ENCODE peak calls at places on chromosomes 13 and 19, in four cellular contexts. K, P, Q and U are unnamed samples.
A peak's percentile ranks its signal among the peaks of the same experiment; 100 is the strongest.

GRCh38 chr13:73635166-73635787 is 498.9 kb downstream of the KLF12 start:
- DNase-seq in K (no peak), P (no peak), Q (no peak), U (no peak)

GRCh38 chr13:30870049-30870884 is 35.8 kb upstream of the MEDAG start:
- DNase-seq in K (peak; percentile 86), P (peak; percentile 93), Q (peak; percentile 97), U (no peak)

GRCh38 chr19:23377276-23377675 is 18.0 kb downstream of the ZNF91 start:
- DNase-seq in K (no peak), P (no peak), Q (no peak), U (no peak)

GRCh38 chr13:57632276-57633140 is 964 bp downstream of the PCDH17 start:
- DNase-seq in K (no peak), P (peak; percentile 72), Q (no peak), U (no peak)

GRCh38 chr13:112885782-112886268 is 83.2 kb upstream of the MCF2L start:
- DNase-seq in K (peak; percentile 84), P (peak; percentile 93), Q (peak; percentile 39), U (no peak)

GRCh38 chr13:30847697-30848307 is 58.3 kb upstream of the MEDAG start:
- DNase-seq in K (peak; percentile 83), P (no peak), Q (peak; percentile 85), U (no peak)

GRCh38 chr19:38617764-38618589 is at the start of gene MAP4K1:
- DNase-seq in K (no peak), P (no peak), Q (no peak), U (peak; percentile 69)

GRCh38 chr19:11849264-11849615 is 714 bp downstream of the ZNF439 start:
- DNase-seq in K (no peak), P (no peak), Q (no peak), U (peak; percentile 21)

GRCh38 chr19:40217027-40217810 is 965 bp downstream of the TTC9B start:
- DNase-seq in K (peak; percentile 48), P (peak; percentile 50), Q (no peak), U (no peak)

GRCh38 chr13:28837111-28837510 is 17.0 kb downstream of the MTUS2 start:
- DNase-seq in K (no peak), P (no peak), Q (no peak), U (no peak)

GRCh38 chr13:32984857-32985626 is 31.2 kb upstream of the KL start:
- DNase-seq in K (no peak), P (no peak), Q (peak; percentile 27), U (no peak)

GRCh38 chr19:13574933-13575332 is 68.7 kb upstream of the CACNA1A start:
- DNase-seq in K (no peak), P (peak; percentile 36), Q (no peak), U (no peak)

GRCh38 chr13:99357149-99357596 is 50.0 kb upstream of the GPR183 start:
- DNase-seq in K (no peak), P (no peak), Q (peak; percentile 99), U (no peak)

GRCh38 chr19:40596608-40597328 is 4.4 kb upstream of the LTBP4 start:
- DNase-seq in K (no peak), P (no peak), Q (no peak), U (no peak)

GRCh38 chr19:57389194-57389729 is 392 bp upstream of the ZNF548 start:
- DNase-seq in K (no peak), P (no peak), Q (no peak), U (no peak)

GRCh38 chr19:10681658-10682057 is 19.6 kb upstream of the QTRT1 start:
- DNase-seq in K (no peak), P (no peak), Q (no peak), U (no peak)

GRCh38 chr13:100208596-100208995 is 119.7 kb downstream of the PCCA start:
- DNase-seq in K (peak; percentile 65), P (no peak), Q (peak; percentile 80), U (no peak)

GRCh38 chr19:4390017-4390861 is 10.1 kb downstream of the SH3GL1 start:
- DNase-seq in K (peak; percentile 17), P (peak; percentile 96), Q (no peak), U (no peak)

GRCh38 chr19:49224856-49225255 is 67.3 kb downstream of the TRPM4 start:
- DNase-seq in K (peak; percentile 63), P (peak; percentile 84), Q (peak; percentile 70), U (no peak)

GRCh38 chr13:21435710-21436151 is 23.4 kb downstream of the ZDHHC20 start:
- DNase-seq in K (peak; percentile 91), P (peak; percentile 82), Q (peak; percentile 38), U (no peak)

GRCh38 chr13:51523082-51523518 is 61.2 kb upstream of the WDFY2 start:
- DNase-seq in K (peak; percentile 77), P (peak; percentile 45), Q (no peak), U (no peak)

GRCh38 chr13:98771838-98772611 is 19.6 kb upstream of the SLC15A1 start:
- DNase-seq in K (no peak), P (no peak), Q (no peak), U (no peak)

GRCh38 chr13:23087884-23088283 is 92.9 kb upstream of the SGCG start:
- DNase-seq in K (no peak), P (peak; percentile 72), Q (no peak), U (no peak)

GRCh38 chr19:33396701-33397535 is 23.4 kb downstream of the CEBPG start:
- DNase-seq in K (no peak), P (peak; percentile 61), Q (peak; percentile 76), U (no peak)

GRCh38 chr13:25468330-25469178 is 96.8 kb downstream of the ATP8A2 start:
- DNase-seq in K (peak; percentile 36), P (peak; percentile 70), Q (no peak), U (peak; percentile 22)

GRCh38 chr13:73499685-73500084 is 440.9 kb downstream of the KLF5 start:
- DNase-seq in K (no peak), P (no peak), Q (no peak), U (no peak)

GRCh38 chr13:84208251-84208650 is 326.0 kb upstream of the SLITRK1 start:
- DNase-seq in K (no peak), P (no peak), Q (no peak), U (no peak)

GRCh38 chr19:46631481-46631880 is 4.5 kb downstream of the GNG8 start:
- DNase-seq in K (peak; percentile 35), P (no peak), Q (no peak), U (no peak)

GRCh38 chr19:46634045-46634655 is 1.9 kb downstream of the GNG8 start:
- DNase-seq in K (peak; percentile 85), P (peak; percentile 95), Q (peak; percentile 42), U (peak; percentile 98)

GRCh38 chr19:46634656-46635218 is 1.3 kb downstream of the GNG8 start:
- DNase-seq in K (no peak), P (no peak), Q (no peak), U (no peak)

GRCh38 chr19:46630806-46631205 is 5.2 kb downstream of the GNG8 start:
- DNase-seq in K (no peak), P (no peak), Q (no peak), U (no peak)

GRCh38 chr19:46633130-46633529 is 2.9 kb downstream of the GNG8 start:
- DNase-seq in K (no peak), P (no peak), Q (no peak), U (no peak)
- H3K36me3 ChIP-seq in K (no peaks in the 10 kb centered on the region), P (no peaks in the 10 kb centered on the region), Q (no peaks in the 10 kb centered on the region), U (no peaks in the 10 kb centered on the region)

GRCh38 chr13:109666656-109667448 is 119.5 kb downstream of the IRS2 start:
- DNase-seq in K (peak; percentile 5), P (peak; percentile 35), Q (peak; percentile 67), U (no peak)
- H3K27me3 ChIP-seq in K (no peaks in the 10 kb centered on the region), P (no peaks in the 10 kb centered on the region), Q (peaks cover 30% of the 10 kb centered on the region), U (no peaks in the 10 kb centered on the region)

GRCh38 chr19:3361384-3362216 is 4.8 kb upstream of the NFIC start:
- DNase-seq in K (no peak), P (peak; percentile 31), Q (no peak), U (no peak)
- H3K27ac ChIP-seq in K (no peak overlapping the region), P (no peak overlapping the region), Q (no peak overlapping the region), U (peak overlapping the region; percentile 69)

DNA sequence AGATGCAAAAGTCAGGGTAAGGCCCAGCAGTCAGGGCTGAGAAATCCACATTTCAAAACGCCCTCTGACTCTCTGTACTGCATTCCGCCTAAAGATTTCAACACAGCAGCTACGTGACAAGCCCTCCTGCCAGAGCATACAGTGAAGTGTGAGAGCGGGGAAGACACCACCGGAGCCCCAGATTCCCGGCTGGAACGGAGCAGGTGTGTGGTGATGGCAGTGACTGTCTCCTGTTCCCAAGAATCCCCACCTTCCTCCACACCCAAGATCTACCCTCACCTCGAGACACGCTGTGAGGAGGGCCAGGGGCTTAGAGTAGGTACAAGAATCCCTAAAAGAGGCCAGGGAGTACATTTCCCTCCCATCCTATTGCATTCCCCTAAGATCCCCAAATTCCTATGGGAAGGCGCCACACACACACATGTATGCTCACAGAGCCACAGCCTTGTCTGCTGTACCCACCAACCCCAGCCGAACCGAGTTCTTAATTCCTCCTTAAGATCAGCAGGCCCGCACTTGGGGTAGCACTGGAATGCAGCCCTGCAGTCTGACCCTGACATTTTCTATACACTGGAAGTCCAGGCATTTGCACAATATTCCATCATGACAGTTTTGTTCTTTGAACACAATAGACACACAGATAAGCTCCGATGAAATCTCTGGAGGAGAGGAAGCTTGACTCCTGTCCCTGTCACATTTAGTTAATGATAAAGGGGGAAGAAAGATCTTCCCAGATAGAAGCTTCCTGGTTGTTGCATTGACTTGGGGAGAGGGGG is 102.9 kb downstream of the FOXO1 start:
- DNase-seq in K (no peak), P (no peak), Q (no peak), U (no peak)
- H3K36me3 ChIP-seq in K (no peaks in the 10 kb centered on the region), P (no peaks in the 10 kb centered on the region), Q (no peaks in the 10 kb centered on the region), U (peaks cover 15% of the 10 kb centered on the region)

GRCh38 chr19:1768248-1768647 is 14.9 kb downstream of the ONECUT3 start:
- DNase-seq in K (no peak), P (peak; percentile 81), Q (no peak), U (no peak)
- H3K27me3 ChIP-seq in K (peaks cover 20% of the 10 kb centered on the region), P (peaks cover 41% of the 10 kb centered on the region), Q (peaks cover 63% of the 10 kb centered on the region), U (peaks cover 13% of the 10 kb centered on the region)